ENCODE peak calls at places on chromosomes 12 and 14, in ten cellular contexts. E, M, J, S, C, N, Z, G, K and T are unnamed samples.

GRCh38 chr12:22858849-22859569 is 234.0 kb downstream of the ETNK1 start:
- DNase-seq in J (no peak), C (no peak), Z (peak; percentile 53), K (no peak), M (no peak), S (no peak), G (peak; percentile 40), E (no peak), N (no peak), T (no peak)

GRCh38 chr12:20453756-20454310 is 85.5 kb downstream of the PDE3A start:
- DNase-seq in E (no peak), C (no peak), J (no peak), S (no peak), M (no peak), Z (no peak), G (no peak), K (no peak), N (no peak), T (no peak)

GRCh38 chr14:76926521-76927251 is 100.5 kb downstream of the LRRC74A start:
- DNase-seq in S (peak; percentile 76), N (peak; percentile 51), J (no peak), C (no peak), M (no peak), E (peak; percentile 76), K (no peak), G (no peak), Z (peak; percentile 78), T (peak; percentile 54)

GRCh38 chr14:51336304-51336703 is 96.3 kb downstream of the TMX1 start:
- DNase-seq in Z (no peak), N (no peak), K (no peak), E (no peak), M (no peak), S (no peak), G (no peak), J (no peak), C (peak; percentile 81), T (no peak)

GRCh38 chr14:74882103-74882920 is 596 bp downstream of the DLST start:
- DNase-seq in S (peak; percentile 78), M (no peak), G (peak; percentile 51), N (peak; percentile 57), C (no peak), Z (peak; percentile 61), E (peak; percentile 61), K (no peak), J (peak; percentile 30), T (peak; percentile 22)

GRCh38 chr12:125159687-125160086 is 94.5 kb downstream of the AACS start:
- DNase-seq in J (no peak), C (no peak), S (no peak), G (no peak), Z (no peak), K (no peak), N (no peak), M (no peak), E (no peak), T (no peak)

GRCh38 chr12:27468241-27468640 is 21.7 kb downstream of the SMCO2 start:
- DNase-seq in M (no peak), E (no peak), N (no peak), Z (no peak), C (no peak), K (no peak), S (no peak), G (no peak), J (no peak), T (no peak)

GRCh38 chr14:55843718-55844403 is 263.9 kb downstream of the KTN1 start:
- DNase-seq in K (no peak), C (no peak), N (no peak), G (peak; percentile 22), J (no peak), E (no peak), S (no peak), M (no peak), Z (peak; percentile 33), T (no peak)

GRCh38 chr14:95370076-95370475 is 50.4 kb upstream of the CLMN start:
- DNase-seq in S (no peak), N (no peak), G (no peak), C (no peak), M (no peak), E (no peak), Z (no peak), J (no peak), K (no peak), T (no peak)

GRCh38 chr14:79781882-79782281 is 429.4 kb downstream of the DIO2 start:
- DNase-seq in G (peak; percentile 55), C (no peak), N (no peak), E (no peak), K (no peak), M (no peak), S (no peak), Z (peak; percentile 22), J (no peak), T (peak; percentile 30)

GRCh38 chr14:45807187-45807586 is 554.2 kb upstream of the MIS18BP1 start:
- DNase-seq in G (no peak), E (no peak), Z (no peak), C (no peak), N (no peak), S (no peak), M (no peak), J (no peak), K (no peak), T (no peak)

GRCh38 chr14:45811155-45811554 is 558.2 kb upstream of the MIS18BP1 start:
- DNase-seq in M (no peak), S (no peak), N (no peak), C (no peak), E (no peak), K (no peak), G (no peak), Z (no peak), J (no peak), T (no peak)

GRCh38 chr14:45810152-45810872 is 557.3 kb upstream of the MIS18BP1 start:
- DNase-seq in Z (no peak), K (no peak), N (no peak), M (no peak), G (no peak), C (no peak), J (no peak), E (no peak), S (no peak), T (no peak)
- TF ChIP-seq CTCF in Z (no peak), K (peak; percentile 22), N (peak; percentile 26), M (no peak), G (no peak), C (peak; percentile 10), J (no peak), E (no peak), S (no peak), T (peak; percentile 34)

GRCh38 chr14:72024043-72024407 is 91.8 kb downstream of the RGS6 start:
- DNase-seq in Z (peak; percentile 19), G (peak; percentile 3), M (no peak), S (no peak), K (peak; percentile 65), J (no peak), E (no peak), C (no peak), N (peak; percentile 36), T (peak; percentile 39)
- TF ChIP-seq CTCF in Z (peak; percentile 26), G (peak; percentile 35), M (no peak), S (peak; percentile 33), K (peak; percentile 73), J (peak; percentile 81), E (peak; percentile 62), C (peak; percentile 17), N (peak; percentile 76), T (peak; percentile 37)

GRCh38 chr12:58301337-58302122 is 360.2 kb downstream of the ATP23 start:
- DNase-seq in Z (no peak), C (no peak), N (no peak), G (no peak), E (no peak), M (no peak), K (no peak), S (no peak), J (no peak), T (no peak)

GRCh38 chr12:58298793-58299192 is 357.4 kb downstream of the ATP23 start:
- DNase-seq in N (no peak), Z (no peak), J (no peak), E (no peak), C (no peak), S (no peak), K (no peak), M (no peak), G (no peak), T (no peak)

GRCh38 chr12:58299371-58299770 is 358.0 kb downstream of the ATP23 start:
- DNase-seq in C (no peak), E (no peak), S (no peak), N (no peak), G (no peak), Z (no peak), K (no peak), M (no peak), J (no peak), T (no peak)

GRCh38 chr12:58306266-58306995 is 365.1 kb downstream of the ATP23 start:
- DNase-seq in G (no peak), S (no peak), C (no peak), E (no peak), J (no peak), Z (no peak), N (no peak), M (no peak), K (no peak), T (no peak)

GRCh38 chr12:58302487-58303011 is 361.2 kb downstream of the ATP23 start:
- DNase-seq in S (no peak), G (no peak), E (no peak), K (no peak), Z (no peak), J (no peak), N (no peak), C (no peak), M (no peak), T (no peak)
- TF ChIP-seq CTCF in S (no peak), G (no peak), E (no peak), K (no peak), Z (no peak), J (no peak), N (no peak), C (no peak), M (no peak), T (no peak)

GRCh38 chr12:77218278-77218677 is 152.9 kb upstream of the E2F7 start:
- DNase-seq in G (no peak), M (no peak), S (no peak), Z (no peak), N (no peak), J (no peak), E (no peak), C (no peak), K (no peak), T (no peak)

GRCh38 chr12:77214136-77214535 is 148.8 kb upstream of the E2F7 start:
- DNase-seq in Z (no peak), N (no peak), J (no peak), G (peak; percentile 46), K (no peak), E (no peak), M (no peak), S (no peak), C (no peak), T (no peak)

GRCh38 chr12:77210724-77211123 is 145.4 kb upstream of the E2F7 start:
- DNase-seq in M (no peak), J (no peak), C (no peak), E (no peak), Z (no peak), K (no peak), S (no peak), G (no peak), N (no peak), T (no peak)

DNA sequence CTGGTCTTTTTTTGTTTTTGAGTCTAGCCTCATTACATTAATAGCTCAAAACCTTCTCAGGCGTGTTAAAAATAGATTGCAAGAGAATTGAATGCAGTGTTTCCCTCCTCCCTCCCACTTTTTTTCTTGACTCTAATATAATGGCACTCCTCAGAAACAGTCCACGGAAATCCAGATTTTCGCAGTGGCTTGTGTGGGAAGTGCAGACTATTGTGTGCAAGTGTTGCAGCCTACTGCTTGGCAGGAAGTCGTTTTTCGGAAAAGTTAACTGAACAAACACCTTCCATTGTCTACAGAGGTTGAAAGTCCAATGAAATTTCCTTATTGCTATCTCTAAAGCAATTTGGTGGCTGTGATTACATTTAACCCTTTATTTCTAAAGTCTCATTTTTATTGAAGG is 147.9 kb upstream of the E2F7 start:
- DNase-seq in K (no peak), M (no peak), N (no peak), E (no peak), G (no peak), J (no peak), C (no peak), S (no peak), Z (peak; percentile 57), T (no peak)
- TF ChIP-seq CTCF in K (no peak), M (no peak), N (no peak), E (no peak), G (no peak), J (no peak), C (no peak), S (no peak), Z (no peak), T (peak; percentile 18)